ENCODE peak calls at places on chromosome 4, in four cellular contexts. A is H1, F is mesendoderm, S is IMR-90. Y is an unnamed sample.

GRCh38 chr4:48777739-48778138 is 2.3 kb downstream of the FRYL start:
- DNase-seq in F (no peak), S (no peak), A (no peak), Y (no peak)

GRCh38 chr4:183618681-183619080 is 40.3 kb downstream of the RWDD4 start:
- DNase-seq in F (no peak), S (no peak), A (no peak), Y (no peak)

GRCh38 chr4:183872531-183872930 is 32.6 kb upstream of the STOX2 start:
- DNase-seq in A (no peak), S (peak; percentile 16), F (no peak), Y (no peak)

GRCh38 chr4:7970031-7970946 is 30.6 kb upstream of the AFAP1 start:
- DNase-seq in A (no peak), F (peak; percentile 82), S (peak; percentile 58), Y (no peak)

GRCh38 chr4:104491826-104492771 is 2.6 kb downstream of the CXXC4 start:
- DNase-seq in F (peak; percentile 53), A (no peak), S (no peak), Y (peak; percentile 61)

GRCh38 chr4:1476140-1476513 is 69.9 kb upstream of the NKX1-1 start:
- DNase-seq in A (no peak), S (no peak), F (no peak), Y (no peak)

GRCh38 chr4:170497105-170497504 is 407.3 kb upstream of the AADAT start:
- DNase-seq in S (no peak), A (no peak), F (no peak), Y (no peak)

GRCh38 chr4:163623787-163624186 is 129.3 kb downstream of the TMA16 start:
- DNase-seq in A (no peak), F (peak; percentile 84), S (no peak), Y (no peak)

GRCh38 chr4:7654550-7655266 is 220.0 kb upstream of the PSAPL1 start:
- DNase-seq in S (no peak), A (no peak), F (peak; percentile 39), Y (no peak)

GRCh38 chr4:726816-727215 is 21.2 kb downstream of the PCGF3 start:
- DNase-seq in F (no peak), S (no peak), A (no peak), Y (no peak)

GRCh38 chr4:141705747-141706377 is 69.5 kb downstream of the IL15 start:
- DNase-seq in S (no peak), A (no peak), F (no peak), Y (no peak)

GRCh38 chr4:1084796-1085403 is 28.5 kb downstream of the RNF212 start:
- DNase-seq in S (no peak), A (no peak), F (no peak), Y (no peak)

GRCh38 chr4:126727461-126727860 is 905.3 kb upstream of the INTU start:
- DNase-seq in A (no peak), F (no peak), S (peak; percentile 31), Y (no peak)

GRCh38 chr4:138727704-138728103 is 287.9 kb upstream of the NOCT start:
- DNase-seq in A (no peak), S (peak; percentile 54), F (no peak), Y (no peak)

GRCh38 chr4:38566811-38567398 is 97.1 kb upstream of the KLF3 start:
- DNase-seq in S (no peak), F (no peak), A (no peak), Y (no peak)

GRCh38 chr4:140851032-140851636 is 94.9 kb upstream of the TBC1D9 start:
- DNase-seq in A (no peak), S (peak; percentile 65), F (peak; percentile 76), Y (peak; percentile 75)

GRCh38 chr4:8502836-8503585 is 62.4 kb downstream of the TRMT44 start:
- DNase-seq in A (no peak), F (peak; percentile 81), S (no peak), Y (no peak)

GRCh38 chr4:122854860-122855259 is 28.2 kb downstream of the FGF2 start:
- DNase-seq in A (no peak), S (no peak), F (no peak), Y (no peak)

GRCh38 chr4:183254162-183254561 is 65.9 kb downstream of the CLDN22 start:
- DNase-seq in S (no peak), F (no peak), A (no peak), Y (no peak)

GRCh38 chr4:184097240-184097619 is 120.4 kb downstream of the ENPP6 start:
- DNase-seq in S (no peak), A (peak; percentile 56), F (peak; percentile 79), Y (no peak)

GRCh38 chr4:153239409-153239808 is 35.2 kb downstream of the TRIM2 start:
- DNase-seq in A (no peak), S (no peak), F (no peak), Y (no peak)

GRCh38 chr4:153241970-153242847 is 38.0 kb downstream of the TRIM2 start:
- DNase-seq in F (peak; percentile 73), A (no peak), S (peak; percentile 73), Y (no peak)

GRCh38 chr4:153243464-153243863 is 39.2 kb downstream of the TRIM2 start:
- DNase-seq in F (no peak), S (no peak), A (no peak), Y (no peak)

GRCh38 chr4:153242848-153243324 is 38.6 kb downstream of the TRIM2 start:
- DNase-seq in A (no peak), S (no peak), F (no peak), Y (no peak)

DNA sequence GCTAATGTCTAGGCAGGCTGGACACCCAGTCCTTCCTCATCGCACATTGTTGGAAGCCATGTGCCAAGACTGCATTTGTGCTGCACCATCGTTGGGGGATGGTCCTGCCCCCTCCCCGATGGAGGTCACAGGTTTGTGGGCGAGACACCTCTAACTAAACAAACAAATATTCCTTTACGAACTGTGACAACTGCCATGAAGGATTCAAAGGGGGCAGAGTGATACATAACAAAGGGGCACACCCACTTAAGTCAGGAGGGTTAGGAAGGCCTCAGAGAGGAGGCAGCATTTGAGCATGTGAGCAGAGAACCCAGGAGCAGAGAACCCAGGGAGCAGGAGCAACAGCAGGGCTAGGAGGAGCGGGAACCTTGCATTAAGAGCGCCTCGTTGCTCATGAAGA is 37.1 kb downstream of the TRIM2 start:
- DNase-seq in S (no peak), A (no peak), F (no peak), Y (no peak)
- H2AK5ac ChIP-seq in S (peak overlapping the region; percentile 0), A (peak overlapping the region; percentile 91), F (peak overlapping the region; percentile 34), Y (no peak overlapping the region)

DNA sequence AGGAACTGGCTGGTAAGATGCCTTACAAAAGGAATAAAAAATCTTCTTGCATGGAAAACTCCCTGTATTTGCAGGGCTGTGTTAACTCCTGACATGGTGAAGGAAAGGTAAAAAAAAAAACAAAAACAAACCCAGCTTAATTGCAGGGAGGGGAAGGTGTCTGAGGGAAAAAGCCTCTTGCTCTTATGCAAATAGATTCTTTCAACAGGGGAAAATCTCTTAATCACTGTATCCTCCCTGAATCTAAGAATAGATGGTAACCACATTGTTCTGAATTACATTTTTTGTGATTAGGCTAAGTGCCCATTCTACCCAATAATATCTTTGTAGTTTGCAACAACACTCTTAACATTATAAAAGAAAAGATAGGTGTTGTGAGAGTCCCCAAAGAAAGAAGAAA is 172.6 kb downstream of the RBM46 start:
- DNase-seq in S (no peak), F (no peak), A (no peak), Y (no peak)
- H2BK15ac ChIP-seq in S (no peak overlapping the region), F (no peak overlapping the region), A (no peak overlapping the region), Y (no peak overlapping the region)

GRCh38 chr4:21949073-21949457 is 493 bp upstream of the KCNIP4 start:
- DNase-seq in S (no peak), A (no peak), F (peak; percentile 14), Y (peak; percentile 14)
- H3K4me3 ChIP-seq in S (no peak overlapping the region), A (peak overlapping the region; percentile 43), F (no peak overlapping the region), Y (peak overlapping the region; percentile 22)

GRCh38 chr4:84821064-84821463 is 145.4 kb downstream of the WDFY3 start:
- DNase-seq in A (no peak), F (no peak), S (no peak), Y (no peak)

GRCh38 chr4:84825701-84826100 is 140.8 kb downstream of the WDFY3 start:
- DNase-seq in F (no peak), S (no peak), A (no peak), Y (no peak)

GRCh38 chr4:84826681-84827080 is 139.8 kb downstream of the WDFY3 start:
- DNase-seq in A (no peak), S (no peak), F (peak; percentile 20), Y (no peak)
- H2AK5ac ChIP-seq in A (no peak overlapping the region), S (no peak overlapping the region), F (no peak overlapping the region), Y (no peak overlapping the region)

GRCh38 chr4:44684648-44685047 is 6.4 kb downstream of the GUF1 start:
- DNase-seq in F (no peak), S (no peak), A (no peak), Y (no peak)
- H2BK15ac ChIP-seq in F (no peak overlapping the region), S (no peak overlapping the region), A (no peak overlapping the region), Y (no peak overlapping the region)

GRCh38 chr4:145871209-145871608 is 67.4 kb downstream of the ZNF827 start:
- DNase-seq in F (no peak), A (no peak), S (no peak), Y (no peak)

GRCh38 chr4:145870155-145871020 is 68.2 kb downstream of the ZNF827 start:
- DNase-seq in S (no peak), F (no peak), A (no peak), Y (no peak)

GRCh38 chr4:145867416-145867815 is 71.2 kb downstream of the ZNF827 start:
- DNase-seq in F (no peak), S (peak; percentile 22), A (no peak), Y (no peak)

GRCh38 chr4:145865274-145865941 is 73.2 kb downstream of the ZNF827 start:
- DNase-seq in S (no peak), F (no peak), A (no peak), Y (no peak)

DNA sequence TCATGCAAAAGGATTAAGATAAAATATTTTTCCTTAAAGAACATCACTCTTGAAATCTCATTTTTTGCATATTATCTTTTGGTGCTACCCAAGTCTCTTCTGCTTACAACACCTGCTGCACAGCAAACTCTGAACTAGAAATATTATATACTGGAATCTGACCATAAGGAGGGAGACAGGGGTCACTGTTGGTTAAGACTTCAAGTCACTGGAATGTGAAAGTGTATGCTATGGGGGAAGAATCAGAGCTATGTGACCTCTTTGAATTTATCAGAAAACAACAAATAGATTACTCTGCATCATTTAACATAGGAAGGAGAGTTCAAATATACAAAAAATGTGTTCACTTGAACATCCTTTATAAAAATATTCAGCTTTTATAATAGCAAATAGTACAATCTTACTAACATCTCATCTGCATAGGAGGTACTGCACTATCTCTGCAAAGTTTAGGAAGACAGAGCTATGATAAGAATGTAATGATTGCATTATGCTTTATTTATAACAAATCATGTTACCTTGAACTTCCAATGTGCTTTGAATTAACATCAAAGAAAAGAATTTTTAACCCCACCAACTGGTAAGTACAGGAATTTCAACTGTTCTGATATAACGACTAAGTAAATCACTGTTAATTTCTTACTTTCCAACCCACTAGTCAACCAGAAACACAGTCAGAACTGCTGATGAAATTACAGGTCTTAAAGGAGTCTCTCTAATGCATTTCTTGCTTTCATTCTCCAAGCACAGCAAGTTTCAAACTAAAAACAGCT is 69.8 kb downstream of the ZNF827 start:
- DNase-seq in S (peak; percentile 12), A (no peak), F (no peak), Y (no peak)
- H3K4me3 ChIP-seq in S (no peak overlapping the region), A (no peak overlapping the region), F (no peak overlapping the region), Y (no peak overlapping the region)